ENCODE peak calls at places on chromosome 9, in six cellular contexts. One of them, this sample, is unnamed.

GRCh38 chr9:116303270-116303904 is 149.8 kb downstream of the PAPPA start:
- DNase-seq in heart left ventricle: no peak
- DNase-seq in GM06990: no peak
- DNase-seq in BE2C: no peak
- DNase-seq in cardiac muscle cell: no peak
- DNase-seq in kidney: no peak
- DNase-seq in this sample: peak

GRCh38 chr9:79277916-79278447 is 293.8 kb upstream of the TLE4 start:
- DNase-seq in heart left ventricle: no peak
- DNase-seq in GM06990: no peak
- DNase-seq in BE2C: peak
- DNase-seq in cardiac muscle cell: no peak
- DNase-seq in kidney: no peak
- DNase-seq in this sample: no peak

GRCh38 chr9:117678882-117679281 is 25.3 kb upstream of the TLR4 start:
- DNase-seq in heart left ventricle: no peak
- DNase-seq in GM06990: no peak
- DNase-seq in BE2C: no peak
- DNase-seq in cardiac muscle cell: no peak
- DNase-seq in kidney: no peak
- DNase-seq in this sample: peak

GRCh38 chr9:130237763-130238524 is 27.6 kb upstream of the HMCN2 start:
- DNase-seq in heart left ventricle: no peak
- DNase-seq in GM06990: no peak
- DNase-seq in BE2C: no peak
- DNase-seq in cardiac muscle cell: no peak
- DNase-seq in kidney: no peak
- DNase-seq in this sample: no peak

GRCh38 chr9:133114451-133114885 is 6.6 kb downstream of the RALGDS start:
- DNase-seq in heart left ventricle: peak
- DNase-seq in GM06990: no peak
- DNase-seq in BE2C: peak
- DNase-seq in cardiac muscle cell: no peak
- DNase-seq in kidney: peak
- DNase-seq in this sample: no peak

GRCh38 chr9:91778031-91778430 is 172.0 kb downstream of the ROR2 start:
- DNase-seq in heart left ventricle: no peak
- DNase-seq in GM06990: no peak
- DNase-seq in BE2C: no peak
- DNase-seq in cardiac muscle cell: peak
- DNase-seq in kidney: no peak
- DNase-seq in this sample: peak

GRCh38 chr9:123468541-123468940 is 112.5 kb downstream of the CRB2 start:
- DNase-seq in heart left ventricle: no peak
- DNase-seq in GM06990: no peak
- DNase-seq in BE2C: no peak
- DNase-seq in cardiac muscle cell: no peak
- DNase-seq in kidney: no peak
- DNase-seq in this sample: no peak

GRCh38 chr9:137606734-137607138 is 1.2 kb downstream of the ARRDC1 start:
- DNase-seq in heart left ventricle: peak
- DNase-seq in GM06990: no peak
- DNase-seq in BE2C: no peak
- DNase-seq in cardiac muscle cell: no peak
- DNase-seq in kidney: peak
- DNase-seq in this sample: no peak

GRCh38 chr9:70587143-70587710 is 172.8 kb upstream of the KLF9 start:
- DNase-seq in heart left ventricle: no peak
- DNase-seq in GM06990: no peak
- DNase-seq in BE2C: no peak
- DNase-seq in cardiac muscle cell: peak
- DNase-seq in kidney: no peak
- DNase-seq in this sample: peak

GRCh38 chr9:90795084-90795483 is 6.5 kb upstream of the SYK start:
- DNase-seq in heart left ventricle: no peak
- DNase-seq in GM06990: no peak
- DNase-seq in BE2C: no peak
- DNase-seq in cardiac muscle cell: no peak
- DNase-seq in kidney: no peak
- DNase-seq in this sample: no peak

GRCh38 chr9:87547665-87548064 is 50.0 kb downstream of the DAPK1 start:
- DNase-seq in heart left ventricle: no peak
- DNase-seq in GM06990: no peak
- DNase-seq in BE2C: peak
- DNase-seq in cardiac muscle cell: no peak
- DNase-seq in kidney: peak
- DNase-seq in this sample: no peak

GRCh38 chr9:134631881-134632280 is 9.7 kb upstream of the COL5A1 start:
- DNase-seq in heart left ventricle: peak
- DNase-seq in GM06990: no peak
- DNase-seq in BE2C: peak
- DNase-seq in cardiac muscle cell: no peak
- DNase-seq in kidney: peak
- DNase-seq in this sample: no peak

GRCh38 chr9:92807757-92808725 is 43.4 kb upstream of the BICD2 start:
- DNase-seq in heart left ventricle: peak
- DNase-seq in GM06990: no peak
- DNase-seq in BE2C: peak
- DNase-seq in cardiac muscle cell: no peak
- DNase-seq in kidney: no peak
- DNase-seq in this sample: no peak

GRCh38 chr9:91089405-91090131 is 272.1 kb downstream of the AUH start:
- DNase-seq in heart left ventricle: no peak
- DNase-seq in GM06990: no peak
- DNase-seq in BE2C: no peak
- DNase-seq in cardiac muscle cell: peak
- DNase-seq in kidney: no peak
- DNase-seq in this sample: peak

GRCh38 chr9:136700959-136701664 is 11.3 kb upstream of the DIPK1B start:
- DNase-seq in heart left ventricle: no peak
- DNase-seq in GM06990: peak
- DNase-seq in BE2C: no peak
- DNase-seq in cardiac muscle cell: no peak
- DNase-seq in kidney: peak
- DNase-seq in this sample: no peak

GRCh38 chr9:94083384-94083783 is 880 bp upstream of the PTPDC1 start:
- DNase-seq in heart left ventricle: no peak
- DNase-seq in GM06990: no peak
- DNase-seq in BE2C: no peak
- DNase-seq in cardiac muscle cell: peak
- DNase-seq in kidney: no peak
- DNase-seq in this sample: no peak

GRCh38 chr9:19484699-19485098 is 75.9 kb downstream of the ACER2 start:
- DNase-seq in heart left ventricle: no peak
- DNase-seq in GM06990: no peak
- DNase-seq in BE2C: no peak
- DNase-seq in cardiac muscle cell: no peak
- DNase-seq in kidney: no peak
- DNase-seq in this sample: no peak

GRCh38 chr9:120688758-120689157 is 25.5 kb downstream of the MEGF9 start:
- DNase-seq in heart left ventricle: no peak
- DNase-seq in GM06990: no peak
- DNase-seq in BE2C: no peak
- DNase-seq in cardiac muscle cell: no peak
- DNase-seq in kidney: no peak
- DNase-seq in this sample: no peak

GRCh38 chr9:132742821-132743311 is 72.6 kb downstream of the GTF3C4 start:
- DNase-seq in heart left ventricle: no peak
- DNase-seq in GM06990: no peak
- DNase-seq in BE2C: no peak
- DNase-seq in cardiac muscle cell: no peak
- DNase-seq in kidney: no peak
- DNase-seq in this sample: no peak

GRCh38 chr9:91178281-91179236 is 183.2 kb downstream of the AUH start:
- DNase-seq in heart left ventricle: no peak
- DNase-seq in GM06990: no peak
- DNase-seq in BE2C: no peak
- DNase-seq in cardiac muscle cell: no peak
- DNase-seq in kidney: no peak
- DNase-seq in this sample: no peak

GRCh38 chr9:34169125-34169524 is 9.7 kb upstream of the UBAP1 start:
- DNase-seq in heart left ventricle: no peak
- DNase-seq in GM06990: no peak
- DNase-seq in BE2C: no peak
- DNase-seq in cardiac muscle cell: no peak
- DNase-seq in kidney: no peak
- DNase-seq in this sample: no peak

GRCh38 chr9:125189011-125189360 is 617 bp downstream of the PPP6C start:
- DNase-seq in heart left ventricle: no peak
- DNase-seq in GM06990: peak
- DNase-seq in BE2C: peak
- DNase-seq in cardiac muscle cell: no peak
- DNase-seq in kidney: peak
- DNase-seq in this sample: no peak

GRCh38 chr9:125190371-125190801 is 783 bp upstream of the PPP6C start:
- DNase-seq in heart left ventricle: no peak
- DNase-seq in GM06990: no peak
- DNase-seq in BE2C: no peak
- DNase-seq in cardiac muscle cell: peak
- DNase-seq in kidney: no peak
- DNase-seq in this sample: peak

DNA sequence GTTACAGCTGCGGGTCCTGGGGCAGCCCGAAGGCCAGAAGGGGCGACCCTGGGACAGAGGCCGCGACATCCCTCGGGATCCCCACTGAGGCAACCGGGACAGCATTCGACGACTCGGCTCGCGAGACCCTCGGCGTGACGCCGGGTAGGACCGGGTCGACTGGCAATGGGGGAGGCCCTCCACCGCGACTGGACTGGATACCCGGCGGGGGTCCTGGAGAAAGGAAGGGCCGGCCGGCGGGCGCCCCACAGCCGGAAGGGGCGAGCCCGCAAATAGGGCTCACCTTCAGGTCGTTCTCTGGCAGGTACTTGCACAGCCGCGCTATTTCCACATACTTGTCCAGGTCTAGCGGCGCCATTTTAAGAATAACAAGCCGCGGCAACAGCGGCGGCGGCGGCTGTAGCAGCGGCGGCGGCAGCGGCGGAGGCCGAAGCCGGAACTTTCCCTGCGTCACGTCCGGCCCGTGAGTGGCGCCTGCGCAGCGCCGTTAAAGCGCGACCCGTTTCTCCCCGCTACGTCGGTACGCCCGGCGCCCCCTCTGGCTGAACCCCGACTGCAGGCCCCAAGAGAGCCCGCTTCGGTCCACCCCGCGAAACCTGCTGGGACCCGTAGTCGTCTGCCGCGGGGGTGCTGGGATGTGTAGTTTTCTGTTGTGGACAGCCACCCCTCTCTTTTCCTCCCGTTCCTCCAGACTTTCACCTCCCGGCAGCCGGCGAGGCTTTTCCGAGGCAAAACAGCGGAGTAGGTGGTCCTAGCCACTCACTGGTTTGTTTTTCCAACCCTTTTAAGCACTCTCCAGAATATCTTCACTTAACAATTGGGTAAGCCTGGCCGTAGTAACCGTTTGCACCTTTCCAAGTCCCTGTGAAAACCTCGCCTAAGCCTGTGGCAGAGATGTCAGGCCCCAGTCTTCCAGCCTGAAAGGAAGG is at the start of gene PPP6C:
- DNase-seq in heart left ventricle: peak
- DNase-seq in GM06990: peak
- DNase-seq in BE2C: peak
- DNase-seq in cardiac muscle cell: peak
- DNase-seq in kidney: peak
- DNase-seq in this sample: peak
- TF ChIP-seq CTCF in heart left ventricle: peak
- TF ChIP-seq CTCF in GM06990: peak
- TF ChIP-seq CTCF in BE2C: peak
- TF ChIP-seq CTCF in cardiac muscle cell: peak
- TF ChIP-seq CTCF in kidney: peak
- TF ChIP-seq CTCF in this sample: peak

DNA sequence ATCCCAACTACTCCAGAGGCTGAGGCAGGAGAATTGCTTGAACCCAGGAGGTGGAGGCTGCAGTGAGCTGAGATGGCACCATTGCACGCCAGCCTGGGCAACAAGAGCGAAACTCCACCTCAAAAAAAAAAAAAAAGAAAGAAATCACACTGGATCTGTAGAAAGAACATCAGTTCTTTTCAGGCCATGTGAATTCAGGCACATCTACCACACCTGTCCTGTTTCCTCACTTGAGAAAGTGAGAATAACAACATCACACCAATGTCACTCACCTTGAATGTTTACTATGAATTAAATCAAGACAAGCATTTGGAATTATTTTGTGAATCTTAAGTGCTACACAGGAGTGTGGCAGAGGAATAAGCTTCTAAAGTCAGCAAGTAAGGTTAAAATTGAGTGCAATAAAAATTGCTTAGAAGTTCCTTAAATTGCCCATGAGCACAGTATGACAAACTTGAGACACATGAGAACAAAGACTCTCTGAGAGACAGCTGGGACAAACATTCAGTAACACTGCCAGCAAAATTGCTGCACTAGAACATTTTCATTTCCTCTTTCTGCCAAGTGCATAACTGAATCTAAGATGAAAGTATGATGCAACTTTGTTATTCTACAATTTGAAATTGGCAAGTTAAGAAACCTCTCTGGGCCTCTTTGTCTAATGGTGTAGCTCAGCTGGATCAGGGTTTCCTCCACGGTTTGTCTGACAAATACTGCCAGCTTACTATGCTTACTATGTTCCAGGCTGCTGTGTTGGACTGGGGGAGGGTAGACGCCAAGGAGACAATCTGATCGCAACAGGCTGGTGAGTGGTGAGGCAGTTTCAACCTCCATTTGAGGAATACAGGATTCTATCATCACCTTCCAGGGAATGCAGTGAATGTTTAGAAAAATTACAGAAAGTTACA is 1.9 kb upstream of the RIC1 start:
- DNase-seq in heart left ventricle: no peak
- DNase-seq in GM06990: peak
- DNase-seq in BE2C: peak
- DNase-seq in cardiac muscle cell: peak
- DNase-seq in kidney: no peak
- DNase-seq in this sample: peak
- H3K4me3 ChIP-seq in heart left ventricle: peak
- H3K4me3 ChIP-seq in GM06990: peak
- H3K4me3 ChIP-seq in BE2C: peak
- H3K4me3 ChIP-seq in cardiac muscle cell: no peak
- H3K4me3 ChIP-seq in kidney: no peak
- H3K4me3 ChIP-seq in this sample: peak

DNA sequence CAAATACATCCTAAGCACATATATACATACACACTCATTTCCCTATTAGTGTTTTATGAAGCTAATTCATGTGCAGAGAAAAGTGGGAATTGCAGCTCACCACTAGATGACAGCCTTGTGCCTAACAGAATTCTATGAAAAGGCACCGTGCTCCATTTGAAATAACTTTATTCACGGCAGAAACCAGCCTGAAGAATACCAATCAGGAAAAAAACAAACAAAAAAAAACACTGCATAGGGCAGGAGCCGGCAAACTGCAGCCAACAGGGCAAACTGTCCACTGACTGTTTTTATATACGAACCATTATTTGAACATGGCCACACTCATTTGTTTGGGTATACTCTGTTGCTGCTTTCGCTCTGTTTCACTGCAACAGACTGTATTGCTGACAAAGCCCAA is 33.6 kb downstream of the ERMP1 start:
- DNase-seq in heart left ventricle: no peak
- DNase-seq in GM06990: no peak
- DNase-seq in BE2C: peak
- DNase-seq in cardiac muscle cell: peak
- DNase-seq in kidney: no peak
- DNase-seq in this sample: peak
- TF ChIP-seq CTCF in heart left ventricle: peak
- TF ChIP-seq CTCF in GM06990: peak
- TF ChIP-seq CTCF in BE2C: peak
- TF ChIP-seq CTCF in cardiac muscle cell: peak
- TF ChIP-seq CTCF in kidney: peak
- TF ChIP-seq CTCF in this sample: peak

GRCh38 chr9:71916834-71917534 is 5.5 kb downstream of the C9orf85 start:
- DNase-seq in heart left ventricle: no peak
- DNase-seq in GM06990: no peak
- DNase-seq in BE2C: no peak
- DNase-seq in cardiac muscle cell: no peak
- DNase-seq in kidney: no peak
- DNase-seq in this sample: no peak
- H3K4me3 ChIP-seq in heart left ventricle: no peak
- H3K4me3 ChIP-seq in GM06990: no peak
- H3K4me3 ChIP-seq in BE2C: no peak
- H3K4me3 ChIP-seq in cardiac muscle cell: no peak
- H3K4me3 ChIP-seq in kidney: no peak
- H3K4me3 ChIP-seq in this sample: no peak